ENCODE peak calls at places on chromosomes 2 and 18, in ten cellular contexts. M is Karpas-422, U is spleen, F is A549, H is OCI-LY7, O is thyroid gland, P is lung, X is tibial nerve, C is cardiac muscle cell, V is IMR-90. A is an unnamed sample.

GRCh38 chr2:72144746-72145657 is 2.7 kb downstream of the CYP26B1 start:
- DNase-seq in M (no peak), U (peak), F (peak), H (no peak), O (peak), P (peak), X (peak), C (peak), V (no peak), A (no peak)

GRCh38 chr2:170087394-170087793 is 90.6 kb upstream of the MYO3B start:
- DNase-seq in M (no peak), U (no peak), F (no peak), H (no peak), O (no peak), P (no peak), X (no peak), C (no peak), V (peak), A (no peak)

GRCh38 chr18:27599202-27599829 is 414.2 kb upstream of the CHST9 start:
- DNase-seq in M (peak), U (no peak), F (peak), H (peak), O (peak), P (no peak), X (no peak), C (peak), V (peak), A (no peak)

GRCh38 chr2:218860950-218861381 is 1.4 kb downstream of the WNT6 start:
- DNase-seq in M (no peak), U (peak), F (no peak), H (peak), O (no peak), P (no peak), X (peak), C (peak), V (peak), A (peak)

GRCh38 chr2:17303496-17303895 is 214.7 kb downstream of the RAD51AP2 start:
- DNase-seq in M (no peak), U (no peak), F (no peak), H (no peak), O (no peak), P (no peak), X (no peak), C (no peak), V (peak), A (no peak)

GRCh38 chr2:47354013-47354816 is 48.7 kb upstream of the MSH2 start:
- DNase-seq in M (no peak), U (peak), F (peak), H (no peak), O (no peak), P (no peak), X (no peak), C (peak), V (peak), A (no peak)

GRCh38 chr2:128756372-128756730 is 437.7 kb upstream of the HS6ST1 start:
- DNase-seq in M (no peak), U (no peak), F (no peak), H (no peak), O (no peak), P (no peak), X (no peak), C (peak), V (no peak), A (no peak)

GRCh38 chr2:155377178-155377780 is 678.8 kb downstream of the KCNJ3 start:
- DNase-seq in M (peak), U (no peak), F (peak), H (peak), O (no peak), P (no peak), X (no peak), C (peak), V (peak), A (no peak)

GRCh38 chr2:37599688-37600525 is 71.5 kb downstream of the CDC42EP3 start:
- DNase-seq in M (no peak), U (peak), F (no peak), H (no peak), O (peak), P (no peak), X (no peak), C (no peak), V (no peak), A (no peak)

GRCh38 chr2:231017250-231017636 is 20.1 kb upstream of the C2orf72 start:
- DNase-seq in M (peak), U (no peak), F (peak), H (no peak), O (no peak), P (no peak), X (peak), C (no peak), V (no peak), A (no peak)

GRCh38 chr2:122031544-122032263 is 276.3 kb downstream of the TSN start:
- DNase-seq in M (peak), U (no peak), F (no peak), H (no peak), O (no peak), P (no peak), X (no peak), C (peak), V (peak), A (no peak)

GRCh38 chr2:119160361-119160965 is 1.9 kb upstream of the C1QL2 start:
- DNase-seq in M (no peak), U (no peak), F (no peak), H (no peak), O (no peak), P (no peak), X (no peak), C (peak), V (no peak), A (no peak)

GRCh38 chr2:60051991-60052390 is 501.5 kb downstream of the BCL11A start:
- DNase-seq in M (no peak), U (no peak), F (no peak), H (no peak), O (no peak), P (no peak), X (no peak), C (no peak), V (no peak), A (no peak)

GRCh38 chr2:120750488-120751210 is 15.0 kb downstream of the GLI2 start:
- DNase-seq in M (no peak), U (peak), F (no peak), H (no peak), O (no peak), P (peak), X (no peak), C (no peak), V (peak), A (no peak)

GRCh38 chr18:50117876-50118275 is 77.1 kb downstream of the MYO5B start:
- DNase-seq in M (no peak), U (no peak), F (no peak), H (no peak), O (no peak), P (no peak), X (no peak), C (no peak), V (no peak), A (no peak)

GRCh38 chr2:120680136-120680761 is 55.4 kb upstream of the GLI2 start:
- DNase-seq in M (peak), U (peak), F (peak), H (peak), O (peak), P (peak), X (peak), C (peak), V (peak), A (peak)

GRCh38 chr2:71721669-71722068 is 268.3 kb downstream of the DYSF start:
- DNase-seq in M (no peak), U (no peak), F (no peak), H (no peak), O (no peak), P (no peak), X (no peak), C (no peak), V (no peak), A (no peak)

GRCh38 chr2:60515751-60516226 is 37.7 kb downstream of the BCL11A start:
- DNase-seq in M (peak), U (no peak), F (no peak), H (no peak), O (no peak), P (no peak), X (no peak), C (peak), V (peak), A (peak)

GRCh38 chr2:16626497-16626896 is 39.1 kb downstream of the CYRIA start:
- DNase-seq in M (no peak), U (no peak), F (no peak), H (peak), O (peak), P (peak), X (no peak), C (peak), V (peak), A (no peak)

GRCh38 chr18:59139291-59139614 is 431 bp upstream of the SEC11C start:
- DNase-seq in M (peak), U (peak), F (peak), H (peak), O (peak), P (peak), X (peak), C (peak), V (peak), A (peak)

GRCh38 chr2:171244466-171244969 is 83.8 kb upstream of the TLK1 start:
- DNase-seq in M (no peak), U (no peak), F (peak), H (no peak), O (no peak), P (no peak), X (no peak), C (peak), V (peak), A (peak)

GRCh38 chr2:20094955-20095354 is 43.5 kb upstream of the LAPTM4A start:
- DNase-seq in M (no peak), U (no peak), F (no peak), H (no peak), O (no peak), P (no peak), X (no peak), C (no peak), V (no peak), A (no peak)

GRCh38 chr2:139366659-139367058 is 586.5 kb upstream of the NXPH2 start:
- DNase-seq in M (no peak), U (no peak), F (no peak), H (no peak), O (no peak), P (no peak), X (no peak), C (no peak), V (no peak), A (no peak)

DNA sequence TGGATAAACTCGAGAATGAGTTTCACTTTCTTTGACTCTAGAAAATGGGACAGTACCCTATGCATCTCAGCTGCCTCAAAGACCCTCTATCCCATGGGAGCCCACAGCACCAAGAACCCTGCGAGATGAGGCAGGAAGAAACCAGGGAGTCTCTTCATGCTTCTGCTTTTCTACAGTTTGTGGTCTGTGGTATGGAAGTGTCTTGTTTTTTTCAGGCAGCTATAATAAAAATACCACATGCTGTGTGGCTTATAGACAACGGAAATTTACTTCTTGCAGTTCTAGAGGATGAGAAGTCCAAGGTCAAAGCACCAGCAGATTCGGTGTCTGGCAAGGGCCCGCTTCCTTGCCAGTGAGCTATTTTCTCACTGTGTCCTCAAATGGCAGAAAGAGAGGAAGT is 257.9 kb downstream of the SUCLG1 start:
- DNase-seq in M (no peak), U (no peak), F (no peak), H (no peak), O (no peak), P (no peak), X (no peak), C (no peak), V (no peak), A (no peak)
- H3K27ac ChIP-seq in M (no peak), U (no peak), F (no peak), H (no peak), O (no peak), P (no peak), X (no peak), C (no peak), V (no peak), A (no peak)

GRCh38 chr2:42906115-42906556 is 113.8 kb upstream of the HAAO start:
- DNase-seq in M (no peak), U (no peak), F (no peak), H (no peak), O (no peak), P (no peak), X (no peak), C (no peak), V (no peak), A (no peak)
- H3K27ac ChIP-seq in M (no peak), U (peak), F (no peak), H (no peak), O (peak), P (peak), X (peak), C (no peak), V (no peak), A (no peak)

DNA sequence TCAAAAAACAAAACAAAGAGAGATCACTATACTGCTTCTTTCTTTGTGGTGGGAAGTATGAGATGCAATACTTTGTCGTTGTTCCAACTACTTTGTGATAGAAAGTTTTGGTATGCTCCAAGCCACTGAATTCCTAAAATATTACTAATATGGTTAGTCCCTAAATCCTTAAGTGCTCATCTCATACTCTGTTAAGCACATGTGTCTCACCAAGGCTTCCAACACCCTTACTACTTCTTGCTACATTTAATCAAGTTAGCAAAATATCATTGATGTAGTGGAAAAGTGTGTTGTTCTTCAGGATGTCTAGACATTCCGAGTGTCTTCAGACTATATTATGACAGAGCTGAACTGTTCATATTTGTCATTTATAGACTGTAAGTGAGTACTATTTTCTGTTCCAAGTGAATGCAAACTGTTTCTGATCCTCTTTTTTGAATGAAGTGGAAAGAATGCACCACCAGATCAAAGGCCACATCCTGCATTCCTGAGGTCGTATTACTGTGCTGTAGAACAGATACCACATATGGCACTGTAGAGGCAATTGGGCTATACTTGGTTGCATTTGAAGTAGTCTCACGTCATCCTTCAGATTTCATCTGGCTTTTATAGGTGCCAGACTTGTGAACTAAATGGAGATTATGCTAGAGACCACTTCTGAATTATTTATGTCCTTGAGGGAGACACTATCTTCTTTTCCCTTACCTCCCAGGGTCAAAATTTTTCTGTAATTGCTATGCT is 298.4 kb upstream of the ZNF521 start:
- DNase-seq in M (no peak), U (no peak), F (no peak), H (no peak), O (no peak), P (no peak), X (no peak), C (peak), V (peak), A (peak)
- H3K27ac ChIP-seq in M (no peak), U (no peak), F (no peak), H (no peak), O (no peak), P (no peak), X (no peak), C (no peak), V (peak), A (peak)

GRCh38 chr2:61670591-61671503 is 132.7 kb upstream of the XPO1 start:
- DNase-seq in M (no peak), U (no peak), F (peak), H (no peak), O (peak), P (no peak), X (no peak), C (peak), V (peak), A (no peak)
- H3K27ac ChIP-seq in M (no peak), U (peak), F (peak), H (no peak), O (peak), P (peak), X (peak), C (peak), V (peak), A (no peak)

DNA sequence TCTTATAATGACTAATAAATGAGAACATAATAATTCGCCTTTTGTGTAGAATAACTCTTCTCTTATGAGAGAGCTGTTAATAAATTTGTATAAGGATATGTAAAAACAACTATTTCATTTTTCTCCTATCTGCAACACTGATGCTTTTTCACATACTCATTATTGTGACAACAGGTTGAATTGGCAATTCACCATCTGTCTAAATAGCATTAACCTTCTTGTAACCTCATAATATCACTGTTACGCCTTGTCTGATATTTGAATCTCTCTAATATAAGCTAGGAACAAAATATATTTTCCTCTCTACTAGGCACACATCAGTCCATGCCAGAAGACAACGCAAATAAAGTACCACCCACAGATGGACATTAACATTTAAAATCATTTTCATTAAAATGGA is 938.9 kb downstream of the CPS1 start:
- DNase-seq in M (no peak), U (no peak), F (no peak), H (no peak), O (no peak), P (no peak), X (no peak), C (no peak), V (no peak), A (no peak)
- H3K27ac ChIP-seq in M (no peak), U (no peak), F (no peak), H (no peak), O (no peak), P (no peak), X (no peak), C (no peak), V (no peak), A (no peak)

DNA sequence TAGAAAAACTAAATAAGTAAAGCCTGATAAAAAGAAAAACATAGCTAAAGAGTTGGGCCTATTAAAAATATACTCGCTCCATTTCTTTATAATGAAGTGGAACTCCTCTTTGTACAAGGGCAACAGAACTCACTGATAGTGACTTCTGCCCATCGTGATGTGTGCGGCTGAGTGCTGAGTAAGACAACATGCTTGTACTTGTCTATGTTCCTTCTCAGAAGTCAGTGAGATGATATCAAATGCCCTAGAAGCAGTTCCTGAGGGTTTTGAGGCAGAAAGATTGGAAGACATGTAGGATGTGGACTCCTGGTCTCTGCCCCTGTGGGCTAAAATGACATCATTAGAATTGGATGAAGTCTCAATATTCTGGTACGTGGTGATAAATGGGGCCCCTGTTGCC is 73.8 kb downstream of the USP40 start:
- DNase-seq in M (no peak), U (no peak), F (no peak), H (no peak), O (no peak), P (no peak), X (no peak), C (no peak), V (no peak), A (no peak)
- H3K27ac ChIP-seq in M (no peak), U (no peak), F (peak), H (no peak), O (no peak), P (no peak), X (no peak), C (no peak), V (no peak), A (no peak)

DNA sequence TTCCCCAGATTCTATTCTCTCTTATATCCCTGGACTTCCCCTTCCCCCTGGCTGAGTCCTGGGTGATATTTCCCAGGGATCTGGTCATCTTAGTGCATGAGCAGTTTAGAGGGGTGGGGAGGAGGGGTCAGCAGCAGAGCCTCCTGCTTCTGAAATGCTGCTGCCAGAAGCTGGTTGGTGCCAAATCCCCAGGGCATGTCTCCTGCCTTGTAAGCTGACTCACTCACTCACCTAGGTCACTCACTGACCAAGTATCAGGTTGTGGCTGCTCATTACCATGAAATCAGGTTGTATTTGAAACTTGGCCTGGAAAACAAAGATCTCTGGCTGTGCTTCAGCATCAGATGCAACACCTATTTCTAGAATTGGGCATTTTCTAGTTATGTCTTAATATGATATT is 14.3 kb downstream of the GPR39 start:
- DNase-seq in M (no peak), U (no peak), F (no peak), H (no peak), O (peak), P (no peak), X (no peak), C (no peak), V (no peak), A (no peak)
- H3K27ac ChIP-seq in M (no peak), U (no peak), F (no peak), H (no peak), O (no peak), P (no peak), X (no peak), C (no peak), V (no peak), A (no peak)

GRCh38 chr2:28670882-28671281 is 80.7 kb upstream of the PPP1CB start:
- DNase-seq in M (no peak), U (no peak), F (no peak), H (no peak), O (no peak), P (no peak), X (no peak), C (no peak), V (no peak), A (no peak)
- H3K27ac ChIP-seq in M (no peak), U (no peak), F (no peak), H (no peak), O (no peak), P (no peak), X (no peak), C (no peak), V (no peak), A (no peak)

DNA sequence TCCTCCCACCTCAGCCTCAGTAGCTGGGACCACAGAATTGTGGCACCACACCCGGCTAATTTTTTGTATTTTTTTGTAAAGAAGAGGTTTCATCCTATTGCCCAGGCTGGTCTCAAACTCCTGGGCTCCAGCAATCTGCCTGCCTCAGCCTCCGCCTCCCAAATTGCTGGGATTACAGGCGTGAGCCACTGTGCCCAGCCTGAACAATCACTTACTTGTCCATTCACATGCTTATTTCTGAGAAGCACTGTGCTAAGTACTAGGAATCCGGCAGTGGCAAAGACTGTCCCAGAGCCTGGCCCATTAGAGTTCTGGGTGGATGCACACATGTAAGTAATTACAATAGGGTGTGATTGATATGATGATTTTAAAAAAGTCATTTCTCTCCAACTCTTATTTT is 567.5 kb downstream of the DCC start:
- DNase-seq in M (no peak), U (no peak), F (no peak), H (no peak), O (no peak), P (no peak), X (no peak), C (no peak), V (no peak), A (no peak)
- H3K27ac ChIP-seq in M (no peak), U (no peak), F (no peak), H (no peak), O (no peak), P (no peak), X (no peak), C (no peak), V (no peak), A (no peak)

A was measured in AG04450.